ENCODE peak calls at places on chromosomes 7 and 10, in four cellular contexts. One of them, this sample, is unnamed.

GRCh38 chr7:31938650-31939049 is 131.6 kb downstream of the PDE1C start:
- DNase-seq in H1: no peak
- DNase-seq in K562: no peak
- DNase-seq in HepG2: no peak
- DNase-seq in this sample: peak

GRCh38 chr7:144834516-144835165 is 1.2 kb downstream of the TPK1 start:
- DNase-seq in H1: no peak
- DNase-seq in K562: peak
- DNase-seq in HepG2: no peak
- DNase-seq in this sample: peak

GRCh38 chr7:70793767-70794166 is 338.2 kb upstream of the GALNT17 start:
- DNase-seq in H1: no peak
- DNase-seq in K562: no peak
- DNase-seq in HepG2: no peak
- DNase-seq in this sample: no peak

GRCh38 chr7:142012825-142013506 is 17.3 kb downstream of the MGAM start:
- DNase-seq in H1: no peak
- DNase-seq in K562: no peak
- DNase-seq in HepG2: no peak
- DNase-seq in this sample: peak

GRCh38 chr7:14582010-14582409 is 320.5 kb downstream of the DGKB start:
- DNase-seq in H1: no peak
- DNase-seq in K562: no peak
- DNase-seq in HepG2: no peak
- DNase-seq in this sample: no peak

GRCh38 chr7:51467384-51468017 is 150.9 kb upstream of the COBL start:
- DNase-seq in H1: no peak
- DNase-seq in K562: no peak
- DNase-seq in HepG2: no peak
- DNase-seq in this sample: no peak

GRCh38 chr7:41832936-41833335 is 130.0 kb upstream of the INHBA start:
- DNase-seq in H1: no peak
- DNase-seq in K562: no peak
- DNase-seq in HepG2: no peak
- DNase-seq in this sample: no peak

GRCh38 chr10:19659920-19660655 is 156.1 kb upstream of the PLXDC2 start:
- DNase-seq in H1: no peak
- DNase-seq in K562: no peak
- DNase-seq in HepG2: no peak
- DNase-seq in this sample: no peak

GRCh38 chr7:94146408-94146807 is 142.3 kb upstream of the BET1 start:
- DNase-seq in H1: no peak
- DNase-seq in K562: no peak
- DNase-seq in HepG2: no peak
- DNase-seq in this sample: no peak

DNA sequence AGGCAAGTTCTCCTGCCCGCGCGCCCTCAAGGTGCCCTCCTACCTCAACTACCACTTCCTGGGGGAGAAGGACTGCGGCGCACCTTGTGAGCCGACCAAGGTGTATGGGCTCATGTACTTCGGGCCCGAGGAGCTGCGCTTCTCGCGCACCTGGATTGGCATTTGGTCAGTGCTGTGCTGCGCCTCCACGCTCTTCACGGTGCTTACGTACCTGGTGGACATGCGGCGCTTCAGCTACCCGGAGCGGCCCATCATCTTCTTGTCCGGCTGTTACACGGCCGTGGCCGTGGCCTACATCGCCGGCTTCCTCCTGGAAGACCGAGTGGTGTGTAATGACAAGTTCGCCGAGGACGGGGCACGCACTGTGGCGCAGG is 1.4 kb downstream of the FZD1 start:
- DNase-seq in H1: no peak
- DNase-seq in K562: no peak
- DNase-seq in HepG2: no peak
- DNase-seq in this sample: peak
- TF ChIP-seq RNF2 in H1: no peak
- TF ChIP-seq RNF2 in K562: no peak
- TF ChIP-seq RNF2 in HepG2: no peak
- TF ChIP-seq RNF2 in this sample: no peak

GRCh38 chr10:129761166-129761565 is 202.9 kb downstream of the EBF3 start:
- DNase-seq in H1: peak
- DNase-seq in K562: no peak
- DNase-seq in HepG2: no peak
- DNase-seq in this sample: no peak
- TF ChIP-seq RNF2 in H1: no peak
- TF ChIP-seq RNF2 in K562: no peak
- TF ChIP-seq RNF2 in HepG2: no peak
- TF ChIP-seq RNF2 in this sample: no peak

GRCh38 chr10:72763201-72763600 is 71.3 kb downstream of the MCU start:
- DNase-seq in H1: no peak
- DNase-seq in K562: no peak
- DNase-seq in HepG2: no peak
- DNase-seq in this sample: no peak
- TF ChIP-seq RNF2 in H1: no peak
- TF ChIP-seq RNF2 in K562: no peak
- TF ChIP-seq RNF2 in HepG2: no peak
- TF ChIP-seq RNF2 in this sample: no peak

GRCh38 chr7:28106316-28106957 is 74.2 kb downstream of the JAZF1 start:
- DNase-seq in H1: no peak
- DNase-seq in K562: no peak
- DNase-seq in HepG2: no peak
- DNase-seq in this sample: no peak
- TF ChIP-seq RNF2 in H1: no peak
- TF ChIP-seq RNF2 in K562: no peak
- TF ChIP-seq RNF2 in HepG2: no peak
- TF ChIP-seq RNF2 in this sample: no peak

GRCh38 chr7:149420006-149420405 is 40.9 kb downstream of the ZNF777 start:
- DNase-seq in H1: no peak
- DNase-seq in K562: no peak
- DNase-seq in HepG2: no peak
- DNase-seq in this sample: no peak

GRCh38 chr7:149427096-149427680 is 33.7 kb downstream of the ZNF777 start:
- DNase-seq in H1: no peak
- DNase-seq in K562: no peak
- DNase-seq in HepG2: no peak
- DNase-seq in this sample: no peak

GRCh38 chr7:149423441-149423970 is 37.4 kb downstream of the ZNF777 start:
- DNase-seq in H1: no peak
- DNase-seq in K562: no peak
- DNase-seq in HepG2: no peak
- DNase-seq in this sample: no peak

GRCh38 chr7:149422065-149422913 is 38.6 kb downstream of the ZNF777 start:
- DNase-seq in H1: peak
- DNase-seq in K562: peak
- DNase-seq in HepG2: peak
- DNase-seq in this sample: peak

GRCh38 chr7:149422914-149423285 is 38.0 kb downstream of the ZNF777 start:
- DNase-seq in H1: peak
- DNase-seq in K562: no peak
- DNase-seq in HepG2: no peak
- DNase-seq in this sample: no peak
- TF ChIP-seq RNF2 in H1: no peak
- TF ChIP-seq RNF2 in K562: no peak
- TF ChIP-seq RNF2 in HepG2: no peak
- TF ChIP-seq RNF2 in this sample: no peak

DNA sequence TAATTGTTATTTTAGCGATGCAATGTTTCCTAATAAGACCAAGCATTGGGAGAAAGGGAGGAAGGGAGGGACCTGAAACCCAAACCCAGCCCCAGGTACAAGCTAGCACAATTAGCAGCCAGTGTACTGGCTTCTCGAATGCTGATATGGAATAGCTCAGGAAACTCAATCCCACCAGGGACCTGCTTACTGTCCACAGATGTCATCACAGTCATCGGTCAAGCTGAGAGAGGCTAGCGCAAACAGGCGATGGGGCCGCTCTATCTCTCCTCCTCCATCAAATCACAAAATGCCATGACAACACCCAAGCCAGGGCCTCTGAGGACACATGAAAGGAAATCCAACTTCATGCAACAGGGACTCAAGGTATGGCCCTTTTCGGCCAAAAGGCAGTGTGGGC is 192.0 kb downstream of the KCNMA1 start:
- DNase-seq in H1: no peak
- DNase-seq in K562: no peak
- DNase-seq in HepG2: no peak
- DNase-seq in this sample: no peak
- TF ChIP-seq RNF2 in H1: no peak
- TF ChIP-seq RNF2 in K562: no peak
- TF ChIP-seq RNF2 in HepG2: no peak
- TF ChIP-seq RNF2 in this sample: no peak